ENCODE peak calls at places on chromosomes 6 and 20, in seven cellular contexts. F is RWPE1, N is choroid plexus epithelial cell, Q is hypothalamus, W is esophagus squamous epithelium, K is activated T-cell treated with anti-CD3 and anti-CD28 coated beads for 1 hour, T is stomach. M is an unnamed sample.
A peak's percentile ranks its signal among the peaks of the same experiment; 100 is the strongest.

GRCh38 chr20:63095718-63096654 is 89.2 kb upstream of the BHLHE23 start:
- DNase-seq in Q (no peak), W (no peak), N (no peak), K (no peak), F (peak; percentile 76), T (peak; percentile 46), M (no peak)

GRCh38 chr6:108897371-108897770 is 49.1 kb downstream of the ARMC2 start:
- DNase-seq in T (peak; percentile 68), F (peak; percentile 64), K (no peak), W (no peak), Q (no peak), N (peak; percentile 63), M (peak; percentile 22)

GRCh38 chr6:32868257-32868788 is 14.3 kb downstream of the PSMB9 start:
- DNase-seq in N (peak; percentile 79), W (no peak), T (peak; percentile 86), F (peak; percentile 60), Q (peak; percentile 24), K (peak; percentile 92), M (peak; percentile 95)

GRCh38 chr6:128713461-128713860 is 169.5 kb upstream of the LAMA2 start:
- DNase-seq in N (peak; percentile 49), K (no peak), T (no peak), Q (no peak), F (no peak), W (no peak), M (no peak)

GRCh38 chr20:19908586-19908985 is 108.6 kb upstream of the NAA20 start:
- DNase-seq in K (no peak), T (no peak), W (no peak), F (no peak), N (no peak), Q (no peak), M (no peak)

GRCh38 chr20:50794181-50794845 is 548 bp upstream of the BCAS4 start:
- DNase-seq in N (no peak), K (no peak), F (no peak), Q (no peak), W (no peak), T (no peak), M (no peak)

GRCh38 chr6:157230971-157231370 is 92.3 kb downstream of the TMEM242 start:
- DNase-seq in K (no peak), W (no peak), T (no peak), F (no peak), N (no peak), Q (no peak), M (no peak)

GRCh38 chr6:30885999-30886896 is 1.9 kb downstream of the DDR1 start:
- DNase-seq in Q (peak; percentile 52), F (peak; percentile 96), W (no peak), K (peak; percentile 17), N (peak; percentile 83), T (peak; percentile 49), M (peak; percentile 51)

GRCh38 chr6:127204278-127204677 is 62.4 kb upstream of the RNF146 start:
- DNase-seq in T (no peak), Q (no peak), W (no peak), N (no peak), K (no peak), F (no peak), M (no peak)

GRCh38 chr20:4131911-4132310 is 116.6 kb upstream of the RNF24 start:
- DNase-seq in Q (no peak), W (no peak), F (no peak), K (no peak), N (no peak), T (no peak), M (no peak)

GRCh38 chr6:134846031-134846430 is 103.9 kb downstream of the ALDH8A1 start:
- DNase-seq in Q (no peak), F (no peak), K (no peak), N (no peak), T (no peak), W (no peak), M (no peak)

GRCh38 chr20:41992481-41992880 is 374.3 kb upstream of the CHD6 start:
- DNase-seq in Q (no peak), F (no peak), N (no peak), K (no peak), T (no peak), W (no peak), M (no peak)

GRCh38 chr6:32171234-32171633 is 4.7 kb downstream of the AGPAT1 start:
- DNase-seq in N (no peak), K (no peak), F (no peak), T (no peak), W (no peak), Q (no peak), M (no peak)

GRCh38 chr20:62430871-62431447 is 3.6 kb upstream of the RBBP8NL start:
- DNase-seq in N (no peak), Q (no peak), T (no peak), K (no peak), F (no peak), W (no peak), M (no peak)

GRCh38 chr6:106300944-106301343 is 24.6 kb downstream of the ATG5 start:
- DNase-seq in N (peak; percentile 76), W (no peak), T (no peak), Q (no peak), K (no peak), F (peak; percentile 22), M (no peak)

GRCh38 chr6:23611776-23612381 is 514.1 kb upstream of the NRSN1 start:
- DNase-seq in N (no peak), W (no peak), T (no peak), K (no peak), Q (no peak), F (no peak), M (no peak)

GRCh38 chr20:8220716-8221115 is 88.7 kb downstream of the PLCB1 start:
- DNase-seq in Q (no peak), F (no peak), T (no peak), K (no peak), W (no peak), N (no peak), M (no peak)

GRCh38 chr6:47592466-47592865 is 105.9 kb upstream of the ADGRF4 start:
- DNase-seq in K (no peak), W (no peak), T (no peak), Q (no peak), N (no peak), F (no peak), M (no peak)

GRCh38 chr20:48626226-48626937 is 201.4 kb downstream of the PREX1 start:
- DNase-seq in K (no peak), T (no peak), Q (no peak), N (peak; percentile 17), W (no peak), F (no peak), M (peak; percentile 75)

GRCh38 chr20:16111853-16112412 is 461.3 kb downstream of the KIF16B start:
- DNase-seq in K (no peak), T (no peak), W (no peak), N (no peak), F (no peak), Q (no peak), M (no peak)

GRCh38 chr6:145396499-145396898 is 338.8 kb downstream of the EPM2A start:
- DNase-seq in K (no peak), N (no peak), W (no peak), Q (no peak), T (no peak), F (no peak), M (no peak)